ENCODE peak calls at places on chromosomes 2 and 18, in four cellular contexts. S, E, I and N are unnamed samples. For H3K79me1, the result is how much of the 10 kb centered on the place peaks cover.

GRCh38 chr2:198966269-198966668 is 491.5 kb downstream of the SATB2 start:
- DNase-seq in S (no peak), E (no peak), I (no peak), N (no peak)

GRCh38 chr2:94870392-94871225 is 621 bp upstream of the TEKT4 start:
- DNase-seq in S (peak), E (no peak), I (peak), N (no peak)

GRCh38 chr2:137302957-137303356 is 537.6 kb downstream of the THSD7B start:
- DNase-seq in S (no peak), E (no peak), I (no peak), N (no peak)

GRCh38 chr2:24878341-24878740 is 41.7 kb downstream of the ADCY3 start:
- DNase-seq in S (no peak), E (no peak), I (no peak), N (no peak)

GRCh38 chr2:241506793-241507429 is 1.5 kb downstream of the STK25 start:
- DNase-seq in S (peak), E (no peak), I (no peak), N (peak)

GRCh38 chr2:24828641-24829040 is 35.4 kb downstream of the CENPO start:
- DNase-seq in S (no peak), E (no peak), I (no peak), N (no peak)

GRCh38 chr2:172726172-172726735 is 9.4 kb upstream of the RAPGEF4 start:
- DNase-seq in S (peak), E (no peak), I (no peak), N (no peak)

GRCh38 chr2:9030882-9031645 is 27.6 kb upstream of the MBOAT2 start:
- DNase-seq in S (no peak), E (no peak), I (no peak), N (no peak)

GRCh38 chr18:58263733-58264469 is 219.9 kb downstream of the NEDD4L start:
- DNase-seq in S (no peak), E (no peak), I (no peak), N (no peak)

GRCh38 chr2:105134076-105134475 is 96.2 kb downstream of the MRPS9 start:
- DNase-seq in S (no peak), E (no peak), I (no peak), N (no peak)

GRCh38 chr2:179218848-179219594 is 45.6 kb downstream of the SESTD1 start:
- DNase-seq in S (peak), E (peak), I (peak), N (peak)

GRCh38 chr18:58362027-58362575 is 266.8 kb downstream of the ALPK2 start:
- DNase-seq in S (no peak), E (no peak), I (no peak), N (no peak)

GRCh38 chr18:79588636-79589481 is 90.7 kb upstream of the CTDP1 start:
- DNase-seq in S (peak), E (peak), I (no peak), N (peak)

GRCh38 chr2:189115126-189115525 is 64.4 kb downstream of the COL5A2 start:
- DNase-seq in S (no peak), E (no peak), I (no peak), N (peak)

GRCh38 chr2:234292205-234292954 is 204.5 kb downstream of the ARL4C start:
- DNase-seq in S (peak), E (no peak), I (no peak), N (no peak)

GRCh38 chr18:38362286-38362792 is 796.7 kb upstream of the CELF4 start:
- DNase-seq in S (no peak), E (no peak), I (peak), N (no peak)

GRCh38 chr18:31719363-31720006 is 35.1 kb upstream of the B4GALT6 start:
- DNase-seq in S (no peak), E (no peak), I (no peak), N (no peak)

GRCh38 chr2:204673877-204674276 is 128.6 kb downstream of the PARD3B start:
- DNase-seq in S (no peak), E (no peak), I (no peak), N (no peak)

GRCh38 chr18:23627325-23627724 is 35.4 kb downstream of the ANKRD29 start:
- DNase-seq in S (no peak), E (no peak), I (no peak), N (no peak)

GRCh38 chr2:160085662-160086061 is 23.2 kb upstream of the PLA2R1 start:
- DNase-seq in S (no peak), E (no peak), I (no peak), N (no peak)

GRCh38 chr2:138470941-138471340 is 30.6 kb upstream of the SPOPL start:
- DNase-seq in S (no peak), E (no peak), I (no peak), N (no peak)

GRCh38 chr18:30679285-30679930 is 363.1 kb downstream of the DSC3 start:
- DNase-seq in S (no peak), E (no peak), I (no peak), N (no peak)

GRCh38 chr2:65389476-65389875 is 42.9 kb downstream of the SPRED2 start:
- DNase-seq in S (no peak), E (no peak), I (no peak), N (no peak)

GRCh38 chr2:65393743-65394422 is 38.5 kb downstream of the SPRED2 start:
- DNase-seq in S (no peak), E (no peak), I (no peak), N (no peak)

GRCh38 chr2:65390134-65390533 is 42.3 kb downstream of the SPRED2 start:
- DNase-seq in S (no peak), E (no peak), I (no peak), N (no peak)

GRCh38 chr2:65395621-65396347 is 36.6 kb downstream of the SPRED2 start:
- DNase-seq in S (no peak), E (no peak), I (no peak), N (no peak)

GRCh38 chr2:65392609-65393008 is 39.8 kb downstream of the SPRED2 start:
- DNase-seq in S (no peak), E (no peak), I (no peak), N (no peak)
- H3K79me1 ChIP-seq in S (under half), E (under half), I (under half), N (under half)

GRCh38 chr2:128287780-128288735 is 30.6 kb downstream of the HS6ST1 start:
- DNase-seq in S (no peak), E (no peak), I (no peak), N (no peak)
- H3K79me1 ChIP-seq in S (half or more), E (under half), I (under half), N (under half)

DNA sequence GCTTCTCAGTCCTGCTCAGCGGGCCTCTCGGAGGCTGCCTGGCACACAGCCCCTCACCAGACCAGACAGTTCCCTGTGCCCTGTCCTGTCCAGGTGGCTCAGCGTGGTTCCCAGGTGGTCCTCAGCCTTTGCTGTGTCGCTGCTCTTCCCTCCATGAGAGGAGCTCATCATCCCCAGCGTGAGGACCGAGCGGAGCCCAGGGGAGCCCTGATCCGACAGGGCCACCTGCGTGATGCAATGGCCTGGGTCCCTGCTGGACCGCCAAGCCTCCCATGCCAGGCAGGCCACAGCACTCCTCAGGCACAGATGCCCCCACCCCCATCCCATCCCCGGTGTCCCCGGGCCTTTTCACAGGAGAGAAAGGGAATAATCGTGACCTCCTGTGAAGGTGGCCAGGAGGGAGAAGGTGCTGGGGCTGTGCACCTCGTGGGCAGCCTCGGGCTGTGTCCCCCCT is 4.3 kb downstream of the GPC1 start:
- DNase-seq in S (no peak), E (no peak), I (no peak), N (no peak)
- H3K79me1 ChIP-seq in S (under half), E (half or more), I (under half), N (under half)

DNA sequence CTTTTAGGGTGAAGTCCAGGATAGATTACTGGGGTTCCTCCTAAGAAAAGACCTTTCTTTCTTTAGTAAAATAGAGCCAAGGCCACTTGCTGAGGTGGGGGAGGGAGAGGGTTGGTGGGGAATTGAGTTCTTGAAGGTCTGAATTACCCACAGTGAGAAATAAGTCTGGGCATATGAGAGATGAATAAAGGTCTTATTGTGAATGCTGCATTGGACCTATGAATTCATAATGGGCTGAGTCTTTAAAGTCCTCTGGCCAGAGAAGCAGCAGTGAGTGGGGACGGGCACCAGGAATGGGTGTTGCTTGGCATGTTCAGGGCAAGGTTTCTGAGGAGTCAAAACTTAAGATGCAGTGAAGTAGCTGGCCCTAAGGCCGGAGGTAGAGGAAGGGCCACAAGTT is 10.5 kb downstream of the MAPRE3 start:
- DNase-seq in S (no peak), E (no peak), I (no peak), N (no peak)
- H3K79me1 ChIP-seq in S (under half), E (under half), I (under half), N (under half)

DNA sequence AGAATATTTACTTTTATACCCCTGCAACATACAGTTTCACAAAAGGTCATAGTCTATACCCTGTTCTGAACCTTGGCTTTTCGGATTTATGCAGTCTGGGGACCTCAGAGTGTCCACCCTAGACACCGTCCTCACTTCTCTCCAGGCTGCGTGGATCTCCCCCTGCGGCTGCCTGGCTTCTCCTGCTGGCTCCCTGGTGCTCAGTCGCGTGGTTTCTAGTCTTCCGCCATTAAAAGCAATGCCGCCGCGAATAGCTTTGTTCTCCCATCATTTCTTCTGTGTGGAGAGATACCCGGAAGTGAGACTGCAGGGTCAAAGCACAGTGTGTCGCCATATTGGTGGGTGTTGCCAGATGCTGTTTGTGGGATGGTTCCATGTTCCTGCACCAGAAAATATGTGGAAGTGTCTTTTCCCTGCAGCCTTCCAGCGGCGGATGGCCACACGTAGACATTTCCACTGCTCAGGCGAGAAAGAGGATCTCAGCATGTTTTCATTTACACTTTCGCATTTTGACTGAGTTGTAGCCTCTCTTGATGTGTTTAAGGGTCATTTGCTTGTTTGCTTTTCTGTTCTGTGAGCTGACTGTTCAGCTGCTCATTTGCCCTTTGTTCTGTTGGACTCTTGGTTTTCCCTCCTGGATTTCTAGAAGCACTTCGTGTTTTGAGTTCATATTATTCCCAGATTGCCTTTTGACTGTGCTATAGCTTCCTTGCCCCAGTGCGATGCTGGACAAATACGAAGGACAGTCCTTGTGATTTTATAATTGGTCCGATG is 22.9 kb upstream of the ASB1 start:
- DNase-seq in S (no peak), E (no peak), I (no peak), N (no peak)
- H3K79me1 ChIP-seq in S (under half), E (under half), I (under half), N (under half)

GRCh38 chr2:208049006-208049405 is 23.7 kb upstream of the PLEKHM3 start:
- DNase-seq in S (no peak), E (no peak), I (no peak), N (no peak)
- H3K79me1 ChIP-seq in S (under half), E (under half), I (under half), N (under half)

DNA sequence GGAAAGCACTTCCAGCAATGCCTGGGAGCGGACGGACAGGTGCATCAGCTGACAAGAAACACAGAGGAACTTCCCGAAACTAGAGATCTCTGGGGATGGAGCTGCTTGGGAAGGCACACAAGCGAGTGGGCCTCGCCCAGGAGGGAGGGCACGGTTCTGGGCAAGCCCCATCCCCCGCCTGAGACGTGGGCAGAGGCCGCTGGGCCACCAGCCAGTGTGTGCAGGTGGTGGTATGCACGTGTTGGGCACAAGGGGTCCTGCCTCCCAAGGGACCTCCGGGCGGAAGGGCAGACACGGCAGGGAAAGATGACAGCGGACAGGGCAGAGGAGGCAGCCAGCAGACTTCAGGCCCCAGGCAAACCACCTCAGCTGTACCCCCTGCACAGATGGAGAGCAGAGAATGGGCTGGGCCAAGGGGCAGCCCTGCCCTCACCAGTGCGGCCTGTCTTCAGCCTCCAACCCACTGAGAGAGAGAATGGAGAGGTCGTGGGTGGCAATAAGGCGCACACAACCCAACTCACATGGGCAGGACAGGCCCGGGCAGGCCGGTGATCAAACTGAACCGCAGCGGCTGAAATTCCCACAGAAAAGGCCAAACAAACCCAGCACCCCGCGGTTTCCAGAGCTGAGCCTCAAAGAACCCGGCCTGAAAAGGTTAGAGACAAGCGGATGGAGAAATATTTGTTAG is 51.2 kb downstream of the HDAC4 start:
- DNase-seq in S (no peak), E (no peak), I (no peak), N (no peak)
- H3K79me1 ChIP-seq in S (under half), E (under half), I (under half), N (under half)

DNA sequence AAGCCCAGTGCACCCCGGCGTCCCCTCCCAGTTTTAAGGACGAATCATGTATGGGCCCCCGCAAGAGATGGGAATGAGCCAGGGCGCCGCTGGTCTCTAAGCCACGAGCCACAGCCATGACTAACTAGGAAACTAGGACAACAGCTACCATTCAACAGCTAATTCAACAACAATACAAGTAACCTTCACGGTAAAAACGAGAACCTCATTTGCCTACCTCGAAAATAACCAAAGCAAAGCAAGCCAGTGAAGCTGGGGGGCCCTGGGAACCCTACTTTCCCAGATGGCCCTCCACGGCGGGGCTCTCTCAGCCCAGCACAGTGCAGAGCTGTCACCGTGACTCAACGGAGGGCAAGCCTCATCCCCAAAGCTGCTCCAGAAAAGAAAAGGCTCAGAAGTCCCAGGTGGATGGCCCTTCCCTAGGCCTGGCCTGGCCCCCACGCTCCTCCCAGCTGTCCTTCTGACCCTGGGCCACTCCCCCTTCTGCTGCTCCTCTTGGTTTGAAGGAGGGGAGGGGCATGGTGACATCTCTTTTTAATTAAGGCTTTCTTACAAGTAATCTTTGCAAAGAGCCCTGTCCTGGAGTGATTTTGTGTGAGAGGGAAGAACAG is 126.3 kb downstream of the HDAC4 start:
- DNase-seq in S (no peak), E (peak), I (peak), N (no peak)
- H3K79me1 ChIP-seq in S (under half), E (under half), I (under half), N (under half)

GRCh38 chr2:69615969-69616368 is 27.6 kb downstream of the AAK1 start:
- DNase-seq in S (no peak), E (no peak), I (no peak), N (peak)

GRCh38 chr2:69616755-69617154 is 26.8 kb downstream of the AAK1 start:
- DNase-seq in S (no peak), E (no peak), I (no peak), N (peak)

GRCh38 chr2:69617744-69618143 is 25.8 kb downstream of the AAK1 start:
- DNase-seq in S (no peak), E (no peak), I (no peak), N (no peak)

GRCh38 chr2:69612707-69613106 is 30.8 kb downstream of the AAK1 start:
- DNase-seq in S (no peak), E (no peak), I (no peak), N (no peak)

GRCh38 chr2:69615078-69615630 is 28.4 kb downstream of the AAK1 start:
- DNase-seq in S (no peak), E (no peak), I (no peak), N (peak)
- H3K79me1 ChIP-seq in S (under half), E (under half), I (under half), N (under half)

GRCh38 chr2:88066543-88066942 is 1.1 kb upstream of the SMYD1 start:
- DNase-seq in S (no peak), E (no peak), I (no peak), N (peak)

GRCh38 chr2:88069117-88069516 is 1.5 kb downstream of the SMYD1 start:
- DNase-seq in S (no peak), E (no peak), I (no peak), N (no peak)

GRCh38 chr2:88067189-88067588 is 436 bp upstream of the SMYD1 start:
- DNase-seq in S (no peak), E (no peak), I (no peak), N (no peak)

GRCh38 chr2:88067598-88067997 is at the start of gene SMYD1:
- DNase-seq in S (no peak), E (no peak), I (no peak), N (no peak)

GRCh38 chr2:88068044-88068443 is 419 bp downstream of the SMYD1 start:
- DNase-seq in S (no peak), E (no peak), I (no peak), N (no peak)
- H3K79me1 ChIP-seq in S (under half), E (under half), I (under half), N (under half)